ENCODE peak calls at places on chromosomes 12 and 14, in nine cellular contexts. P is left colon, X is HCEC 1CT, T is ELR, E is retina, Y is iPS-NIHi11, J is aorta, I is IMR-90, R is caudate nucleus. K is an unnamed sample.

GRCh38 chr14:85596562-85596961 is 66.6 kb downstream of the FLRT2 start:
- DNase-seq in P (no peak), X (no peak), T (no peak), E (no peak), Y (no peak), J (no peak), I (no peak), R (no peak), K (no peak)

GRCh38 chr12:93727195-93727811 is 50.1 kb downstream of the CRADD start:
- DNase-seq in P (no peak), X (no peak), T (no peak), E (no peak), Y (no peak), J (no peak), I (no peak), R (no peak), K (no peak)

GRCh38 chr12:52221912-52222457 is 11.1 kb upstream of the KRT7 start:
- DNase-seq in P (peak), X (peak), T (peak), E (no peak), Y (peak), J (peak), I (peak), R (peak), K (no peak)

GRCh38 chr12:108562348-108563134 is at the start of gene ISCU:
- DNase-seq in P (peak), X (peak), T (peak), E (peak), Y (peak), J (peak), I (peak), R (peak), K (peak)

GRCh38 chr12:104524026-104524425 is 67.3 kb downstream of the CHST11 start:
- DNase-seq in P (no peak), X (no peak), T (no peak), E (no peak), Y (no peak), J (no peak), I (no peak), R (no peak), K (no peak)

GRCh38 chr14:93946104-93946503 is 19.0 kb downstream of the FAM181A start:
- DNase-seq in P (no peak), X (peak), T (peak), E (no peak), Y (no peak), J (no peak), I (peak), R (no peak), K (peak)

GRCh38 chr14:29842228-29842627 is 85.4 kb downstream of the PRKD1 start:
- DNase-seq in P (no peak), X (no peak), T (no peak), E (no peak), Y (no peak), J (no peak), I (no peak), R (no peak), K (no peak)

GRCh38 chr14:90488256-90488655 is 91.4 kb downstream of the CALM1 start:
- DNase-seq in P (no peak), X (no peak), T (no peak), E (no peak), Y (no peak), J (no peak), I (no peak), R (no peak), K (no peak)

GRCh38 chr14:69288001-69288771 is 28.2 kb downstream of the GALNT16 start:
- DNase-seq in P (peak), X (peak), T (peak), E (no peak), Y (peak), J (no peak), I (peak), R (no peak), K (no peak)

GRCh38 chr12:44558340-44559100 is 317.6 kb downstream of the NELL2 start:
- DNase-seq in P (no peak), X (no peak), T (no peak), E (no peak), Y (no peak), J (no peak), I (no peak), R (no peak), K (no peak)

GRCh38 chr14:69013943-69014782 is 35.1 kb upstream of the ACTN1 start:
- DNase-seq in P (peak), X (peak), T (peak), E (no peak), Y (peak), J (no peak), I (peak), R (no peak), K (no peak)

GRCh38 chr12:128783129-128783574 is 40.6 kb downstream of the SLC15A4 start:
- DNase-seq in P (no peak), X (peak), T (peak), E (no peak), Y (no peak), J (no peak), I (peak), R (no peak), K (no peak)

GRCh38 chr12:52871291-52871961 is 22.6 kb upstream of the KRT78 start:
- DNase-seq in P (peak), X (peak), T (peak), E (no peak), Y (no peak), J (peak), I (peak), R (no peak), K (peak)

GRCh38 chr12:3085341-3086125 is 8.4 kb downstream of the TSPAN9 start:
- DNase-seq in P (no peak), X (no peak), T (no peak), E (no peak), Y (no peak), J (no peak), I (no peak), R (no peak), K (no peak)

GRCh38 chr14:94124582-94125377 is 4.6 kb downstream of the IFI27L2 start:
- DNase-seq in P (no peak), X (no peak), T (no peak), E (no peak), Y (no peak), J (no peak), I (no peak), R (no peak), K (no peak)

GRCh38 chr12:15268927-15269552 is 47.8 kb upstream of the RERG start:
- DNase-seq in P (no peak), X (peak), T (peak), E (peak), Y (peak), J (no peak), I (peak), R (no peak), K (peak)

GRCh38 chr14:37466623-37467088 is 128.4 kb downstream of the FOXA1 start:
- DNase-seq in P (no peak), X (no peak), T (no peak), E (no peak), Y (no peak), J (no peak), I (no peak), R (no peak), K (no peak)

K was measured in SW 1271.